ENCODE peak calls at places on chromosomes 16 and 17, in six cellular contexts. F is body of pancreas, I is H9, U is neural progenitor cell, P is tibial nerve, Z is AG04450. X is an unnamed sample.

GRCh38 chr16:4315185-4316102 is at the start of gene GLIS2:
- DNase-seq in F (peak; percentile 77), I (peak; percentile 88), U (peak; percentile 94), P (no peak), Z (no peak), X (no peak)

GRCh38 chr17:4003501-4004421 is 39.5 kb upstream of the ATP2A3 start:
- DNase-seq in F (peak; percentile 84), I (peak; percentile 77), U (peak; percentile 43), P (no peak), Z (no peak), X (no peak)

GRCh38 chr16:84055801-84056634 is 13.4 kb upstream of the SLC38A8 start:
- DNase-seq in F (peak; percentile 69), I (no peak), U (no peak), P (no peak), Z (no peak), X (no peak)

GRCh38 chr16:21265104-21265825 is 12.8 kb downstream of the CRYM start:
- DNase-seq in F (no peak), I (no peak), U (no peak), P (no peak), Z (no peak), X (peak; percentile 34)

GRCh38 chr17:80694992-80695912 is 150.6 kb downstream of the RPTOR start:
- DNase-seq in F (peak; percentile 67), I (no peak), U (no peak), P (no peak), Z (no peak), X (no peak)

GRCh38 chr17:37826497-37827115 is 81.7 kb upstream of the HNF1B start:
- DNase-seq in F (no peak), I (no peak), U (no peak), P (no peak), Z (no peak), X (no peak)

GRCh38 chr17:58513391-58513912 is 986 bp downstream of the MTMR4 start:
- DNase-seq in F (no peak), I (no peak), U (peak; percentile 27), P (no peak), Z (no peak), X (no peak)

GRCh38 chr17:63399856-63400255 is 46.2 kb downstream of the CYB561 start:
- DNase-seq in F (peak; percentile 48), I (no peak), U (peak; percentile 56), P (no peak), Z (no peak), X (no peak)

GRCh38 chr17:9290226-9290613 is 268.9 kb downstream of the NTN1 start:
- DNase-seq in F (no peak), I (no peak), U (no peak), P (no peak), Z (no peak), X (no peak)

GRCh38 chr16:24253192-24253591 is 2.9 kb upstream of the CACNG3 start:
- DNase-seq in F (peak; percentile 29), I (peak; percentile 68), U (peak; percentile 83), P (no peak), Z (no peak), X (no peak)

GRCh38 chr17:2204393-2204792 is 99.2 kb downstream of the SMG6 start:
- DNase-seq in F (no peak), I (no peak), U (no peak), P (no peak), Z (no peak), X (no peak)

GRCh38 chr16:51524555-51525373 is 373.7 kb upstream of the SALL1 start:
- DNase-seq in F (peak; percentile 32), I (no peak), U (no peak), P (no peak), Z (no peak), X (no peak)

GRCh38 chr16:58366247-58367031 is 25.8 kb upstream of the GINS3 start:
- DNase-seq in F (no peak), I (no peak), U (no peak), P (no peak), Z (no peak), X (no peak)

GRCh38 chr17:14047591-14047990 is 21.7 kb upstream of the COX10 start:
- DNase-seq in F (no peak), I (no peak), U (no peak), P (no peak), Z (no peak), X (no peak)

GRCh38 chr16:12303649-12304048 is 327.1 kb downstream of the SNX29 start:
- DNase-seq in F (no peak), I (no peak), U (no peak), P (no peak), Z (no peak), X (no peak)

GRCh38 chr16:88790312-88791150 is 5.5 kb upstream of the PIEZO1 start:
- DNase-seq in F (peak; percentile 51), I (no peak), U (no peak), P (no peak), Z (no peak), X (no peak)

GRCh38 chr16:31674686-31675085 is 147.0 kb downstream of the AHSP start:
- DNase-seq in F (no peak), I (no peak), U (no peak), P (no peak), Z (no peak), X (no peak)
- H3K9me3 ChIP-seq in F (no peaks in the 10 kb centered on the region), I (peaks cover 70% of the 10 kb centered on the region), U (peaks cover 11% of the 10 kb centered on the region), P (no peaks in the 10 kb centered on the region), Z (no peaks in the 10 kb centered on the region), X (peaks cover 12% of the 10 kb centered on the region)

GRCh38 chr17:30240177-30240576 is 4.7 kb upstream of the SLC6A4 start:
- DNase-seq in F (no peak), I (no peak), U (no peak), P (no peak), Z (no peak), X (no peak)

GRCh38 chr17:30239089-30239462 is 3.6 kb upstream of the SLC6A4 start:
- DNase-seq in F (no peak), I (no peak), U (no peak), P (no peak), Z (no peak), X (no peak)

GRCh38 chr17:30238003-30238344 is 2.5 kb upstream of the SLC6A4 start:
- DNase-seq in F (no peak), I (no peak), U (no peak), P (no peak), Z (no peak), X (no peak)

GRCh38 chr17:30237296-30238002 is 2.0 kb upstream of the SLC6A4 start:
- DNase-seq in F (no peak), I (no peak), U (peak; percentile 40), P (no peak), Z (no peak), X (no peak)

GRCh38 chr17:30238387-30239088 is 3.0 kb upstream of the SLC6A4 start:
- DNase-seq in F (no peak), I (peak; percentile 67), U (peak; percentile 60), P (no peak), Z (no peak), X (no peak)
- H3K9me3 ChIP-seq in F (no peaks in the 10 kb centered on the region), I (no peaks in the 10 kb centered on the region), U (no peaks in the 10 kb centered on the region), P (no peaks in the 10 kb centered on the region), Z (peaks cover 8% of the 10 kb centered on the region), X (no peaks in the 10 kb centered on the region)

GRCh38 chr17:22301353-22301745 is 609.0 kb downstream of the KCNJ18 start:
- DNase-seq in F (no peak), I (no peak), U (no peak), P (no peak), Z (no peak), X (peak; percentile 75)
- H3K9me3 ChIP-seq in F (no peaks in the 10 kb centered on the region), I (peaks cover 78% of the 10 kb centered on the region), U (peaks cover under 1% of the 10 kb centered on the region), P (no peaks in the 10 kb centered on the region), Z (peaks cover 86% of the 10 kb centered on the region), X (no peaks in the 10 kb centered on the region)

GRCh38 chr16:35305476-35305875 is 1846.1 kb downstream of the TP53TG3F start:
- DNase-seq in F (no peak), I (no peak), U (no peak), P (no peak), Z (no peak), X (peak; percentile 70)
- H3K9me3 ChIP-seq in F (no peaks in the 10 kb centered on the region), I (peaks cover 99% of the 10 kb centered on the region), U (peaks cover 5% of the 10 kb centered on the region), P (no peaks in the 10 kb centered on the region), Z (peaks cover 17% of the 10 kb centered on the region), X (no peaks in the 10 kb centered on the region)